ENCODE peak calls at places on chromosomes 1 and 21, in nine cellular contexts. M is naive thymus-derived CD8-positive, alpha-beta T cell; G is HS-5; C is cardiac fibroblast; A is mammary epithelial cell; S is NCI-H1694 treated with DMSO at 0.1 percent for 48 hours; X is CMK; L is NCI-H1092 treated with DMSO at 0.1 percent for 48 hours; K is HFFc6. O is an unnamed sample.

GRCh38 chr1:24207709-24208108 is 20.6 kb upstream of the IFNLR1 start:
- DNase-seq in M (no peak), G (no peak), C (no peak), A (no peak), S (no peak), X (no peak), L (no peak), K (no peak), O (no peak)

GRCh38 chr1:191839891-191840290 is 318.4 kb upstream of the RGS18 start:
- DNase-seq in M (no peak), G (no peak), C (peak), A (peak), S (no peak), X (no peak), L (no peak), K (no peak), O (no peak)

GRCh38 chr1:230752407-230752806 is 5.2 kb downstream of the CAPN9 start:
- DNase-seq in M (no peak), G (no peak), C (no peak), A (no peak), S (no peak), X (no peak), L (peak), K (no peak), O (no peak)

GRCh38 chr1:39189592-39190041 is 14.9 kb upstream of the MACF1 start:
- DNase-seq in M (no peak), G (no peak), C (peak), A (peak), S (no peak), X (no peak), L (no peak), K (peak), O (no peak)

GRCh38 chr1:15020943-15021745 is 132.4 kb upstream of the TMEM51 start:
- DNase-seq in M (no peak), G (no peak), C (no peak), A (no peak), S (no peak), X (no peak), L (no peak), K (no peak), O (no peak)

GRCh38 chr1:210236840-210237409 is 4.3 kb downstream of the SERTAD4 start:
- DNase-seq in M (no peak), G (no peak), C (peak), A (no peak), S (peak), X (no peak), L (no peak), K (no peak), O (no peak)

GRCh38 chr1:165356876-165357275 is 361 bp upstream of the LMX1A start:
- DNase-seq in M (no peak), G (no peak), C (no peak), A (no peak), S (no peak), X (no peak), L (no peak), K (no peak), O (no peak)

GRCh38 chr1:204278973-204279372 is 65.2 kb upstream of the GOLT1A start:
- DNase-seq in M (no peak), G (no peak), C (no peak), A (no peak), S (no peak), X (no peak), L (no peak), K (no peak), O (no peak)

GRCh38 chr1:90726716-90727480 is 9.8 kb upstream of the BARHL2 start:
- DNase-seq in M (no peak), G (no peak), C (no peak), A (no peak), S (no peak), X (no peak), L (no peak), K (no peak), O (no peak)

GRCh38 chr1:88296227-88297010 is 387.7 kb upstream of the PKN2 start:
- DNase-seq in M (no peak), G (no peak), C (no peak), A (no peak), S (no peak), X (no peak), L (no peak), K (no peak), O (no peak)

GRCh38 chr1:15139654-15140350 is 13.7 kb upstream of the TMEM51 start:
- DNase-seq in M (no peak), G (no peak), C (no peak), A (peak), S (peak), X (no peak), L (no peak), K (no peak), O (no peak)

GRCh38 chr21:42524341-42525227 is 10.9 kb downstream of the SLC37A1 start:
- DNase-seq in M (peak), G (no peak), C (peak), A (no peak), S (no peak), X (no peak), L (peak), K (no peak), O (no peak)

GRCh38 chr1:30879126-30879786 is 29.3 kb downstream of the SDC3 start:
- DNase-seq in M (no peak), G (no peak), C (no peak), A (peak), S (peak), X (no peak), L (peak), K (peak), O (no peak)

GRCh38 chr1:2948751-2949680 is 72.3 kb upstream of the ACTRT2 start:
- DNase-seq in M (no peak), G (no peak), C (no peak), A (no peak), S (no peak), X (no peak), L (no peak), K (no peak), O (no peak)

GRCh38 chr1:206790502-206791250 is 18.4 kb upstream of the IL10 start:
- DNase-seq in M (no peak), G (no peak), C (no peak), A (no peak), S (no peak), X (no peak), L (no peak), K (no peak), O (no peak)

GRCh38 chr21:20647603-20648002 is 350.6 kb upstream of the NCAM2 start:
- DNase-seq in M (no peak), G (peak), C (no peak), A (no peak), S (no peak), X (no peak), L (no peak), K (no peak), O (no peak)

GRCh38 chr1:234731371-234732085 is 121.5 kb upstream of the IRF2BP2 start:
- DNase-seq in M (no peak), G (peak), C (peak), A (peak), S (no peak), X (no peak), L (no peak), K (peak), O (no peak)

GRCh38 chr21:46065215-46065992 is 32.5 kb upstream of the COL6A2 start:
- DNase-seq in M (no peak), G (no peak), C (peak), A (no peak), S (no peak), X (no peak), L (no peak), K (peak), O (no peak)

GRCh38 chr21:34609244-34609950 is 5.5 kb downstream of the RCAN1 start:
- DNase-seq in M (no peak), G (no peak), C (no peak), A (peak), S (no peak), X (no peak), L (no peak), K (no peak), O (no peak)

GRCh38 chr1:227166559-227166958 is 151.7 kb downstream of the CDC42BPA start:
- DNase-seq in M (no peak), G (no peak), C (no peak), A (no peak), S (no peak), X (no peak), L (no peak), K (no peak), O (no peak)

GRCh38 chr1:87888456-87888855 is 559.8 kb downstream of the LMO4 start:
- DNase-seq in M (no peak), G (no peak), C (no peak), A (peak), S (no peak), X (no peak), L (no peak), K (peak), O (no peak)

GRCh38 chr1:113879459-113880038 is 7.8 kb downstream of the BCL2L15 start:
- DNase-seq in M (no peak), G (no peak), C (no peak), A (no peak), S (no peak), X (no peak), L (no peak), K (no peak), O (no peak)

GRCh38 chr1:165315481-165315880 is 41.0 kb downstream of the LMX1A start:
- DNase-seq in M (no peak), G (no peak), C (no peak), A (no peak), S (no peak), X (no peak), L (no peak), K (no peak), O (no peak)

GRCh38 chr1:11770011-11770410 is 8.0 kb downstream of the C1orf167 start:
- DNase-seq in M (no peak), G (no peak), C (no peak), A (no peak), S (no peak), X (no peak), L (no peak), K (no peak), O (no peak)

GRCh38 chr1:108816049-108816882 is 40.6 kb downstream of the AKNAD1 start:
- DNase-seq in M (no peak), G (peak), C (peak), A (peak), S (peak), X (no peak), L (peak), K (peak), O (no peak)

GRCh38 chr1:206609229-206609991 is 2.9 kb downstream of the EIF2D start:
- DNase-seq in M (no peak), G (no peak), C (peak), A (no peak), S (no peak), X (no peak), L (no peak), K (no peak), O (no peak)

GRCh38 chr1:165954940-165955339 is 127.5 kb downstream of the UCK2 start:
- DNase-seq in M (no peak), G (no peak), C (peak), A (no peak), S (peak), X (no peak), L (no peak), K (peak), O (no peak)

GRCh38 chr1:214648776-214649175 is 45.8 kb downstream of the CENPF start:
- DNase-seq in M (no peak), G (no peak), C (no peak), A (no peak), S (no peak), X (no peak), L (no peak), K (no peak), O (no peak)

GRCh38 chr1:36175137-36176095 is 19.5 kb downstream of the MAP7D1 start:
- DNase-seq in M (no peak), G (no peak), C (peak), A (no peak), S (no peak), X (no peak), L (no peak), K (peak), O (no peak)

GRCh38 chr1:70431317-70431716 is 20.2 kb downstream of the CTH start:
- DNase-seq in M (no peak), G (no peak), C (no peak), A (no peak), S (no peak), X (no peak), L (no peak), K (no peak), O (no peak)

GRCh38 chr21:46352913-46353312 is 29.0 kb downstream of the PCNT start:
- DNase-seq in M (no peak), G (no peak), C (no peak), A (no peak), S (no peak), X (no peak), L (no peak), K (no peak), O (no peak)

GRCh38 chr1:200150721-200151120 is 123.2 kb downstream of the NR5A2 start:
- DNase-seq in M (no peak), G (peak), C (peak), A (peak), S (no peak), X (no peak), L (no peak), K (peak), O (no peak)

GRCh38 chr1:2807036-2807435 is 5.5 kb upstream of the TTC34 start:
- DNase-seq in M (no peak), G (no peak), C (no peak), A (no peak), S (no peak), X (no peak), L (no peak), K (no peak), O (no peak)

GRCh38 chr1:220827445-220828210 is 40.9 kb downstream of the MTARC1 start:
- DNase-seq in M (no peak), G (no peak), C (no peak), A (no peak), S (no peak), X (peak), L (no peak), K (no peak), O (no peak)

O was measured in KG1.